ENCODE peak calls at places on chromosomes 1 and 21, in four cellular contexts. Q is CD4-positive, alpha-beta T cell; O is HFFc6; R is endothelial cell. P is an unnamed sample.

GRCh38 chr1:34828611-34829010 is 30.9 kb downstream of the SMIM12 start:
- DNase-seq in Q (no peak), O (no peak), R (no peak), P (no peak)

GRCh38 chr1:167476061-167476460 is 42.3 kb downstream of the CD247 start:
- DNase-seq in Q (no peak), O (no peak), R (no peak), P (no peak)

GRCh38 chr1:24457866-24458265 is 42.3 kb downstream of the NIPAL3 start:
- DNase-seq in Q (no peak), O (no peak), R (no peak), P (no peak)

GRCh38 chr1:153525088-153525713 is 10.6 kb downstream of the S100A6 start:
- DNase-seq in Q (no peak), O (no peak), R (no peak), P (no peak)

GRCh38 chr1:115073298-115074087 is 15.8 kb downstream of the TSPAN2 start:
- DNase-seq in Q (no peak), O (no peak), R (no peak), P (no peak)

GRCh38 chr1:221778535-221779142 is 36.8 kb upstream of the DUSP10 start:
- DNase-seq in Q (no peak), O (no peak), R (no peak), P (peak; percentile 51)

GRCh38 chr1:177848577-177848976 is 121.3 kb downstream of the SEC16B start:
- DNase-seq in Q (no peak), O (peak; percentile 66), R (no peak), P (no peak)

GRCh38 chr1:17768651-17769241 is 13.6 kb downstream of the ACTL8 start:
- DNase-seq in Q (no peak), O (peak; percentile 75), R (no peak), P (no peak)

GRCh38 chr1:192489748-192490147 is 85.8 kb upstream of the RGS1 start:
- DNase-seq in Q (no peak), O (peak; percentile 95), R (peak; percentile 22), P (no peak)

GRCh38 chr1:157771666-157772425 is 5.1 kb downstream of the FCRL2 start:
- DNase-seq in Q (no peak), O (no peak), R (no peak), P (no peak)

GRCh38 chr1:116806245-116806644 is 52.0 kb downstream of the CD2 start:
- DNase-seq in Q (peak; percentile 39), O (no peak), R (no peak), P (no peak)

GRCh38 chr1:186112280-186112679 is 262.8 kb downstream of the TPR start:
- DNase-seq in Q (no peak), O (no peak), R (no peak), P (no peak)

GRCh38 chr1:26697978-26698849 is 2.4 kb downstream of the ARID1A start:
- DNase-seq in Q (peak; percentile 5), O (peak; percentile 97), R (peak; percentile 11), P (peak; percentile 41)

GRCh38 chr1:203178083-203178482 is 2.5 kb upstream of the MYBPH start:
- DNase-seq in Q (no peak), O (peak; percentile 28), R (no peak), P (no peak)

GRCh38 chr1:6359568-6360496 is 33.7 kb downstream of the ACOT7 start:
- DNase-seq in Q (peak; percentile 28), O (peak; percentile 8), R (peak; percentile 31), P (peak; percentile 53)

GRCh38 chr1:191993549-191993948 is 164.7 kb upstream of the RGS18 start:
- DNase-seq in Q (no peak), O (peak; percentile 33), R (no peak), P (no peak)

GRCh38 chr1:94697839-94698238 is 122.3 kb upstream of the SLC44A3 start:
- DNase-seq in Q (no peak), O (no peak), R (no peak), P (no peak)

GRCh38 chr1:33822396-33822795 is 41.5 kb upstream of the HMGB4 start:
- DNase-seq in Q (no peak), O (no peak), R (no peak), P (no peak)

GRCh38 chr1:64983110-64983509 is 16.8 kb upstream of the JAK1 start:
- DNase-seq in Q (no peak), O (peak; percentile 93), R (no peak), P (no peak)

GRCh38 chr1:98420376-98421097 is 241.0 kb upstream of the SNX7 start:
- DNase-seq in Q (no peak), O (no peak), R (no peak), P (no peak)

GRCh38 chr1:42046772-42047552 is 106.2 kb upstream of the GUCA2B start:
- DNase-seq in Q (no peak), O (no peak), R (no peak), P (no peak)

GRCh38 chr1:42211224-42211623 is 46.7 kb upstream of the GUCA2A start:
- DNase-seq in Q (no peak), O (peak; percentile 31), R (no peak), P (no peak)

GRCh38 chr1:104172243-104172681 is 422.6 kb downstream of the AMY1C start:
- DNase-seq in Q (no peak), O (no peak), R (no peak), P (no peak)

GRCh38 chr1:65146908-65147423 is 1.0 kb upstream of the AK4 start:
- DNase-seq in Q (no peak), O (no peak), R (no peak), P (no peak)

GRCh38 chr1:229810140-229810539 is 184.1 kb downstream of the URB2 start:
- DNase-seq in Q (no peak), O (no peak), R (no peak), P (no peak)

GRCh38 chr1:112247971-112248370 is 148.0 kb upstream of the CTTNBP2NL start:
- DNase-seq in Q (no peak), O (no peak), R (no peak), P (no peak)

GRCh38 chr21:44854664-44855446 is 18.6 kb downstream of the PTTG1IP start:
- DNase-seq in Q (no peak), O (no peak), R (no peak), P (no peak)

GRCh38 chr1:24386241-24386640 is 27.3 kb downstream of the STPG1 start:
- DNase-seq in Q (no peak), O (no peak), R (no peak), P (no peak)

GRCh38 chr1:2148691-2149090 is 45.9 kb downstream of the FAAP20 start:
- DNase-seq in Q (peak; percentile 39), O (no peak), R (no peak), P (no peak)

GRCh38 chr21:21383126-21383525 is 384.9 kb downstream of the NCAM2 start:
- DNase-seq in Q (no peak), O (no peak), R (no peak), P (no peak)

GRCh38 chr1:71621785-71622184 is 541.0 kb upstream of the ZRANB2 start:
- DNase-seq in Q (no peak), O (peak; percentile 54), R (no peak), P (no peak)

GRCh38 chr1:1286313-1287261 is 6.4 kb downstream of the SCNN1D start:
- DNase-seq in Q (no peak), O (no peak), R (no peak), P (no peak)

GRCh38 chr1:55252942-55253589 is 37.9 kb upstream of the USP24 start:
- DNase-seq in Q (no peak), O (no peak), R (no peak), P (no peak)

GRCh38 chr1:62321438-62321837 is 2.2 kb upstream of the KANK4 start:
- DNase-seq in Q (no peak), O (peak; percentile 80), R (no peak), P (no peak)

GRCh38 chr1:198056255-198056654 is 100.5 kb upstream of the NEK7 start:
- DNase-seq in Q (no peak), O (no peak), R (peak; percentile 35), P (no peak)
- TF ChIP-seq CTCF in Q (no peak), O (peak; percentile 58), R (peak; percentile 54), P (no peak)

DNA sequence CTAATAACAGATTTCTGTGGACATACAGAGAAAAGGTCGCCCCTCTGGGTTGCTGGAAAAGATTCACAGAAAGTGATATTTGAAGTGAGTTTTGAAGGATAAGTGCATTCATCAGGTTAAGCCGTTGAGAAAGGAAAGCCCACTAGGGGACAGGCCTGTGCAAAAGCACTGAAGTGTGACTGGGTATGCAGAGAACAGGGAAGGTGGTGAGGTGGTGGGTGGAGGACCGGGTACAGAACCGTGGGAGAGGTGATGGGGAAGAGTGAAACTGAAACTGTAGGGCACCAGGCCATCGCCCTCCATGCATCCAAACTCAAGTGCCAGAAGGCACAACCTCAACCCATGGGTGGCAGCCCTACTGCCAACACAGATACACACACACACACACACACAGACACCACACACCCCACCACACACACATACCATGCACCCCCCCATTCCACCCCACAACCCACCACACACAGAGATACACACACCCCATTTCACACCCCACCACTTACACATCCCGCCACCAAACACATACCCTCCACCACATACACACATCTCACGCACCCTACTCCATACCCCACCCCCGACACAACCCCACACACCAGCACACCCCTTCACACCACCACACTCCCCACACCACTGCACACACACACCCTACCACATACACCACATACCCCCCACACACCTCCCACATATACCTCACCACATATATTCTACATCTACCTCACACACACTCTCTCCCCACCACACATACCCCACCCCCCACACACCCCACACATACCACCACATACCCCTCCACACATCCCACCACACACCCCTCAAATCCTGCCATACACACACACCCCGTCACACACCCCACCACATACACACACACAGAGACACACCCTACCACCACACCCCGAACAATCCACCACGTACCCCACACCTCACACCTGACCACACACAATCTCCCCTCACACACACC is 59.0 kb downstream of the TSEN15 start:
- DNase-seq in Q (no peak), O (no peak), R (no peak), P (no peak)
- TF ChIP-seq CTCF in Q (no peak), O (peak; percentile 15), R (no peak), P (no peak)

DNA sequence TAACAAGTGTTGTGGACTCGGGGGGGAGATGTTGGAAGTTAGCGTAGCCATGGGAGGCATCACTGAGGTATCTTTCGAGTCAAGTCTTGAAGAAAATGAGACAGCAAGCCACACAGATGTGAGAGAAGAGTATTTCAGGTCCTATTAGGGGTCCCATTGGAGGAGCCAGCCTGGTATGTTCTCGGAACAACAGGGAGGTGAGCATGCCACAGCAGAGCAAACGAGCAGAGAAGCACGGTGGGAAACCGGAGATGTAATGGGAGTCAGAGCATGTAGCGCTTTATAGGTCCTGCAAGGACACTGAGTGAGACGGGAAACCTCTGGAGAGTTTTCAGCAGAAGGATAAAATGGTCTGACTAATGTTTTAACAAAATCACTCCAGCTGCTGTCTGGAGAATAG is 15.8 kb downstream of the H3-3A start:
- DNase-seq in Q (no peak), O (no peak), R (no peak), P (no peak)
- TF ChIP-seq CTCF in Q (no peak), O (no peak), R (no peak), P (no peak)

DNA sequence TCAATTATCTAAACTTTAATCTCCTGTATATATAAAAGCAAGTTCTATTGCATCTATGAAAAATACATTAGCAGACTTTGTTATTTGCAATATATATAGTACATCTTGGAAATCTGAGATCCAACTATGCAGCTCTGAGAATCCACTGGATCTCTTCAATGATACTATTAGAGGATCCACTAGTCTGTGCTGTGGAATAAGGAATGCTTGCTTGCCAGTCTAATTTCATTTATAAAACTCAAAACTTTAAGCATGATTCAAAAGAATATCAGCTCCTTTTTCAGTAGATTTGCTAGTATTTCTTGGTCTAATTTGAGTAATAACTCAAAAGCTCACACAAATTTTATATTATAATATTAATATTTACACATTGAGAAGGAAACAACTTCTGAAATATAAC is 115.1 kb downstream of the SPATA6 start:
- DNase-seq in Q (no peak), O (no peak), R (no peak), P (no peak)
- TF ChIP-seq CTCF in Q (no peak), O (no peak), R (no peak), P (no peak)